ENCODE peak calls at places on chromosomes 13 and 19, in eight cellular contexts. One of them, this sample, is unnamed.
A peak's percentile ranks its signal among the peaks of the same experiment; 100 is the strongest.

GRCh38 chr19:38183227-38183914 is 40.7 kb downstream of the DPF1 start:
- DNase-seq in H4: no peak
- DNase-seq in pancreas: no peak
- DNase-seq in fibroblast of lung: peak; percentile 23
- DNase-seq in activated CD4-positive, alpha-beta T cell treated with anti-CD3 and anti-CD28 coated beads for 1 hour: no peak
- DNase-seq in epithelial cell of prostate: no peak
- DNase-seq in stimulated activated CD4-positive, alpha-beta T cell treated with anti-CD3 and anti-CD28 coated beads, Interleukin-15, amount 100 ng/mL, for 24 hours: no peak
- DNase-seq in Daoy: no peak
- DNase-seq in this sample: no peak

GRCh38 chr19:43524922-43525835 is 1.8 kb downstream of the ETHE1 start:
- DNase-seq in H4: peak; percentile 49
- DNase-seq in pancreas: peak; percentile 60
- DNase-seq in fibroblast of lung: peak; percentile 54
- DNase-seq in activated CD4-positive, alpha-beta T cell treated with anti-CD3 and anti-CD28 coated beads for 1 hour: no peak
- DNase-seq in epithelial cell of prostate: no peak
- DNase-seq in stimulated activated CD4-positive, alpha-beta T cell treated with anti-CD3 and anti-CD28 coated beads, Interleukin-15, amount 100 ng/mL, for 24 hours: peak; percentile 47
- DNase-seq in Daoy: peak; percentile 31
- DNase-seq in this sample: peak; percentile 27

GRCh38 chr13:66578305-66578704 is 651.8 kb downstream of the PCDH9 start:
- DNase-seq in H4: no peak
- DNase-seq in pancreas: no peak
- DNase-seq in fibroblast of lung: no peak
- DNase-seq in activated CD4-positive, alpha-beta T cell treated with anti-CD3 and anti-CD28 coated beads for 1 hour: no peak
- DNase-seq in epithelial cell of prostate: no peak
- DNase-seq in stimulated activated CD4-positive, alpha-beta T cell treated with anti-CD3 and anti-CD28 coated beads, Interleukin-15, amount 100 ng/mL, for 24 hours: no peak
- DNase-seq in Daoy: no peak
- DNase-seq in this sample: no peak

GRCh38 chr13:76012091-76012721 is 376.1 kb downstream of the LMO7 start:
- DNase-seq in H4: no peak
- DNase-seq in pancreas: no peak
- DNase-seq in fibroblast of lung: no peak
- DNase-seq in activated CD4-positive, alpha-beta T cell treated with anti-CD3 and anti-CD28 coated beads for 1 hour: no peak
- DNase-seq in epithelial cell of prostate: no peak
- DNase-seq in stimulated activated CD4-positive, alpha-beta T cell treated with anti-CD3 and anti-CD28 coated beads, Interleukin-15, amount 100 ng/mL, for 24 hours: no peak
- DNase-seq in Daoy: no peak
- DNase-seq in this sample: no peak

GRCh38 chr13:24175847-24176246 is 15.3 kb downstream of the SPATA13 start:
- DNase-seq in H4: no peak
- DNase-seq in pancreas: no peak
- DNase-seq in fibroblast of lung: no peak
- DNase-seq in activated CD4-positive, alpha-beta T cell treated with anti-CD3 and anti-CD28 coated beads for 1 hour: no peak
- DNase-seq in epithelial cell of prostate: no peak
- DNase-seq in stimulated activated CD4-positive, alpha-beta T cell treated with anti-CD3 and anti-CD28 coated beads, Interleukin-15, amount 100 ng/mL, for 24 hours: no peak
- DNase-seq in Daoy: no peak
- DNase-seq in this sample: no peak

GRCh38 chr19:39858541-39858940 is 12.4 kb upstream of the FBL start:
- DNase-seq in H4: no peak
- DNase-seq in pancreas: no peak
- DNase-seq in fibroblast of lung: no peak
- DNase-seq in activated CD4-positive, alpha-beta T cell treated with anti-CD3 and anti-CD28 coated beads for 1 hour: no peak
- DNase-seq in epithelial cell of prostate: no peak
- DNase-seq in stimulated activated CD4-positive, alpha-beta T cell treated with anti-CD3 and anti-CD28 coated beads, Interleukin-15, amount 100 ng/mL, for 24 hours: no peak
- DNase-seq in Daoy: peak; percentile 69
- DNase-seq in this sample: no peak

GRCh38 chr13:33018886-33019285 is 2.7 kb downstream of the KL start:
- DNase-seq in H4: no peak
- DNase-seq in pancreas: no peak
- DNase-seq in fibroblast of lung: no peak
- DNase-seq in activated CD4-positive, alpha-beta T cell treated with anti-CD3 and anti-CD28 coated beads for 1 hour: no peak
- DNase-seq in epithelial cell of prostate: no peak
- DNase-seq in stimulated activated CD4-positive, alpha-beta T cell treated with anti-CD3 and anti-CD28 coated beads, Interleukin-15, amount 100 ng/mL, for 24 hours: no peak
- DNase-seq in Daoy: no peak
- DNase-seq in this sample: no peak

GRCh38 chr13:100089633-100090032 is 740 bp downstream of the PCCA start:
- DNase-seq in H4: no peak
- DNase-seq in pancreas: no peak
- DNase-seq in fibroblast of lung: peak; percentile 17
- DNase-seq in activated CD4-positive, alpha-beta T cell treated with anti-CD3 and anti-CD28 coated beads for 1 hour: no peak
- DNase-seq in epithelial cell of prostate: no peak
- DNase-seq in stimulated activated CD4-positive, alpha-beta T cell treated with anti-CD3 and anti-CD28 coated beads, Interleukin-15, amount 100 ng/mL, for 24 hours: no peak
- DNase-seq in Daoy: peak; percentile 8
- DNase-seq in this sample: no peak

GRCh38 chr13:114128624-114129522 is 3.5 kb downstream of the RASA3 start:
- DNase-seq in H4: peak; percentile 75
- DNase-seq in pancreas: no peak
- DNase-seq in fibroblast of lung: peak; percentile 85
- DNase-seq in activated CD4-positive, alpha-beta T cell treated with anti-CD3 and anti-CD28 coated beads for 1 hour: peak; percentile 92
- DNase-seq in epithelial cell of prostate: no peak
- DNase-seq in stimulated activated CD4-positive, alpha-beta T cell treated with anti-CD3 and anti-CD28 coated beads, Interleukin-15, amount 100 ng/mL, for 24 hours: peak; percentile 94
- DNase-seq in Daoy: peak; percentile 95
- DNase-seq in this sample: peak; percentile 94